ENCODE peak calls at places on chromosomes 11 and 22, in eight cellular contexts. W is NCI-H1417; F is neural progenitor cell; S is NCI-H2171; K is activated CD4-positive, alpha-beta T cell treated with anti-CD3 and anti-CD28 coated beads, Interleukin-2, amount 50 U/mL, for 4 hours; M is stimulated activated CD4-positive, alpha-beta T cell treated with anti-CD3 and anti-CD28 coated beads, TNF-alpha, amount 100 ng/mL, for 48 hours; Z is SJCRH30; P is H9. C is an unnamed sample.

GRCh38 chr11:66853242-66854229 is 3.3 kb upstream of the LRFN4 start:
- DNase-seq in S (no peak), W (no peak), M (no peak), Z (no peak), F (no peak), P (no peak), K (no peak), C (no peak)

GRCh38 chr22:46860562-46860961 is 98.1 kb downstream of the TBC1D22A start:
- DNase-seq in K (no peak), S (no peak), Z (no peak), F (no peak), M (no peak), P (no peak), W (no peak), C (no peak)

GRCh38 chr11:59273008-59273841 is 60.5 kb upstream of the MPEG1 start:
- DNase-seq in W (no peak), M (no peak), S (no peak), P (no peak), Z (no peak), K (no peak), F (no peak), C (no peak)

GRCh38 chr11:113114452-113115027 is 153.3 kb downstream of the NCAM1 start:
- DNase-seq in P (peak; percentile 62), K (no peak), M (no peak), Z (peak; percentile 62), S (peak; percentile 35), F (peak; percentile 73), W (peak; percentile 71), C (peak; percentile 85)

GRCh38 chr22:28810839-28811491 is 10.6 kb upstream of the XBP1 start:
- DNase-seq in F (no peak), K (no peak), W (no peak), Z (no peak), M (no peak), P (no peak), S (no peak), C (no peak)

GRCh38 chr22:41382098-41382578 is 396 bp downstream of the TEF start:
- DNase-seq in W (peak; percentile 87), S (peak; percentile 78), F (peak; percentile 90), P (no peak), K (peak; percentile 49), M (peak; percentile 21), Z (no peak), C (peak; percentile 85)

GRCh38 chr11:72856065-72856464 is 41.9 kb downstream of the ATG16L2 start:
- DNase-seq in W (no peak), F (no peak), K (no peak), M (no peak), Z (no peak), P (no peak), S (no peak), C (peak; percentile 29)

GRCh38 chr22:33659423-33659822 is 260.9 kb downstream of the LARGE1 start:
- DNase-seq in M (no peak), P (no peak), S (no peak), F (no peak), K (no peak), Z (no peak), W (no peak), C (no peak)

GRCh38 chr22:41256898-41257260 is 16.1 kb upstream of the CHADL start:
- DNase-seq in M (no peak), P (no peak), S (no peak), W (no peak), F (peak; percentile 46), Z (no peak), K (no peak), C (peak; percentile 21)